ENCODE peak calls at places on chromosomes 4 and X, in seven cellular contexts. P is endothelial cell of umbilical vein, R is astrocyte of the spinal cord, M is AG04450, L is ascending aorta, E is tibial artery, Q is transverse colon. T is an unnamed sample.

GRCh38 chr4:140756292-140757219 is at the start of gene TBC1D9:
- DNase-seq in P (peak), R (peak), M (no peak), L (peak), E (peak), Q (peak), T (peak)

GRCh38 chr4:169795585-169795984 is 37.8 kb upstream of the HPF1 start:
- DNase-seq in P (no peak), R (peak), M (no peak), L (no peak), E (no peak), Q (no peak), T (no peak)

GRCh38 chr4:46844325-46844917 is 64.6 kb downstream of the COX7B2 start:
- DNase-seq in P (peak), R (peak), M (peak), L (no peak), E (peak), Q (peak), T (peak)

GRCh38 chrX:100980608-100981497 is 11.3 kb downstream of the ARL13A start:
- DNase-seq in P (peak), R (peak), M (no peak), L (peak), E (peak), Q (no peak), T (no peak)

GRCh38 chrX:11016728-11017127 is 94.4 kb upstream of the HCCS start:
- DNase-seq in P (no peak), R (no peak), M (no peak), L (no peak), E (no peak), Q (no peak), T (no peak)

GRCh38 chr4:175412744-175413143 is 399.3 kb downstream of the GPM6A start:
- DNase-seq in P (no peak), R (peak), M (no peak), L (no peak), E (no peak), Q (no peak), T (peak)

GRCh38 chr4:117623321-117623720 is 411.0 kb upstream of the NDST3 start:
- DNase-seq in P (no peak), R (no peak), M (no peak), L (no peak), E (no peak), Q (no peak), T (no peak)

GRCh38 chr4:38857354-38858096 is 908 bp upstream of the TLR6 start:
- DNase-seq in P (peak), R (peak), M (peak), L (peak), E (peak), Q (peak), T (peak)

GRCh38 chr4:84596826-84597225 is 13.9 kb downstream of the CDS1 start:
- DNase-seq in P (no peak), R (no peak), M (no peak), L (no peak), E (no peak), Q (no peak), T (no peak)

GRCh38 chrX:38151426-38151825 is 69.2 kb downstream of the SRPX start:
- DNase-seq in P (no peak), R (peak), M (no peak), L (no peak), E (no peak), Q (no peak), T (peak)

GRCh38 chrX:150831863-150832262 is 66.6 kb downstream of the CD99L2 start:
- DNase-seq in P (no peak), R (no peak), M (no peak), L (no peak), E (no peak), Q (no peak), T (no peak)

GRCh38 chr4:6887591-6888371 is 21.8 kb upstream of the TBC1D14 start:
- DNase-seq in P (no peak), R (no peak), M (no peak), L (peak), E (no peak), Q (peak), T (no peak)

GRCh38 chrX:119398974-119399771 is at the start of gene SLC25A43:
- DNase-seq in P (peak), R (no peak), M (no peak), L (no peak), E (peak), Q (peak), T (no peak)

GRCh38 chr4:86296865-86297264 is 63.0 kb downstream of the MAPK10 start:
- DNase-seq in P (no peak), R (no peak), M (no peak), L (no peak), E (no peak), Q (no peak), T (no peak)

GRCh38 chr4:56410247-56410646 is 23.0 kb upstream of the AASDH start:
- DNase-seq in P (peak), R (peak), M (peak), L (peak), E (peak), Q (peak), T (peak)

GRCh38 chr4:48047421-48047844 is 30.9 kb downstream of the NIPAL1 start:
- DNase-seq in P (no peak), R (no peak), M (no peak), L (no peak), E (no peak), Q (peak), T (no peak)

GRCh38 chr4:87511500-87511899 is 17.7 kb downstream of the SPARCL1 start:
- DNase-seq in P (no peak), R (no peak), M (no peak), L (no peak), E (no peak), Q (no peak), T (no peak)

GRCh38 chr4:128068927-128069326 is 7.8 kb downstream of the LARP1B start:
- DNase-seq in P (peak), R (peak), M (no peak), L (no peak), E (no peak), Q (no peak), T (no peak)

GRCh38 chrX:120725874-120726273 is 96.0 kb upstream of the C1GALT1C1 start:
- DNase-seq in P (no peak), R (no peak), M (no peak), L (no peak), E (no peak), Q (no peak), T (no peak)

GRCh38 chr4:189206953-189207352 is 733.7 kb upstream of the FRG1 start:
- DNase-seq in P (no peak), R (no peak), M (no peak), L (no peak), E (no peak), Q (no peak), T (no peak)

GRCh38 chr4:6916069-6916586 is 6.5 kb downstream of the TBC1D14 start:
- DNase-seq in P (no peak), R (no peak), M (no peak), L (no peak), E (no peak), Q (peak), T (no peak)

GRCh38 chrX:24231780-24232179 is 82.1 kb downstream of the SUPT20HL2 start:
- DNase-seq in P (no peak), R (no peak), M (no peak), L (no peak), E (no peak), Q (no peak), T (no peak)

GRCh38 chrX:18873189-18873791 is 110.6 kb downstream of the PHKA2 start:
- DNase-seq in P (peak), R (peak), M (no peak), L (peak), E (peak), Q (no peak), T (peak)

GRCh38 chrX:11704725-11705495 is 39.2 kb upstream of the ARHGAP6 start:
- DNase-seq in P (no peak), R (peak), M (no peak), L (no peak), E (no peak), Q (no peak), T (no peak)

GRCh38 chr4:123587983-123588494 is 191.4 kb downstream of the SPRY1 start:
- DNase-seq in P (peak), R (peak), M (peak), L (peak), E (peak), Q (peak), T (peak)

GRCh38 chrX:72238721-72239475 is at the start of gene ERCC6L:
- DNase-seq in P (peak), R (peak), M (peak), L (peak), E (peak), Q (peak), T (peak)

GRCh38 chr4:71765349-71765748 is 18.5 kb downstream of the GC start:
- DNase-seq in P (no peak), R (peak), M (no peak), L (no peak), E (no peak), Q (no peak), T (peak)

GRCh38 chr4:163372035-163372434 is 28.3 kb downstream of the NPY5R start:
- DNase-seq in P (no peak), R (no peak), M (no peak), L (no peak), E (no peak), Q (no peak), T (no peak)

GRCh38 chr4:58406762-58407161 is 1296.6 kb upstream of the IGFBP7 start:
- DNase-seq in P (no peak), R (no peak), M (no peak), L (no peak), E (no peak), Q (no peak), T (no peak)

GRCh38 chr4:77025643-77026321 is 50.0 kb downstream of the CCNI start:
- DNase-seq in P (no peak), R (no peak), M (no peak), L (no peak), E (no peak), Q (no peak), T (no peak)

GRCh38 chrX:39398973-39399268 is 597.7 kb downstream of the MID1IP1 start:
- DNase-seq in P (peak), R (no peak), M (no peak), L (no peak), E (no peak), Q (no peak), T (no peak)

GRCh38 chr4:76256968-76257367 is 5.4 kb downstream of the FAM47E start:
- DNase-seq in P (no peak), R (no peak), M (no peak), L (no peak), E (no peak), Q (no peak), T (no peak)

GRCh38 chr4:36024901-36025610 is 219.3 kb downstream of the ARAP2 start:
- DNase-seq in P (no peak), R (no peak), M (no peak), L (no peak), E (no peak), Q (no peak), T (no peak)

GRCh38 chr4:41610474-41610873 is 72.5 kb downstream of the LIMCH1 start:
- DNase-seq in P (no peak), R (no peak), M (no peak), L (no peak), E (no peak), Q (no peak), T (no peak)

GRCh38 chr4:71944956-71945355 is 86.8 kb upstream of the NPFFR2 start:
- DNase-seq in P (peak), R (peak), M (no peak), L (no peak), E (no peak), Q (no peak), T (no peak)

GRCh38 chr4:110184124-110184790 is 14.2 kb downstream of the ELOVL6 start:
- DNase-seq in P (peak), R (peak), M (no peak), L (no peak), E (no peak), Q (no peak), T (no peak)

GRCh38 chr4:185304944-185305690 is 90.6 kb downstream of the LRP2BP start:
- DNase-seq in P (peak), R (peak), M (no peak), L (no peak), E (no peak), Q (peak), T (no peak)

DNA sequence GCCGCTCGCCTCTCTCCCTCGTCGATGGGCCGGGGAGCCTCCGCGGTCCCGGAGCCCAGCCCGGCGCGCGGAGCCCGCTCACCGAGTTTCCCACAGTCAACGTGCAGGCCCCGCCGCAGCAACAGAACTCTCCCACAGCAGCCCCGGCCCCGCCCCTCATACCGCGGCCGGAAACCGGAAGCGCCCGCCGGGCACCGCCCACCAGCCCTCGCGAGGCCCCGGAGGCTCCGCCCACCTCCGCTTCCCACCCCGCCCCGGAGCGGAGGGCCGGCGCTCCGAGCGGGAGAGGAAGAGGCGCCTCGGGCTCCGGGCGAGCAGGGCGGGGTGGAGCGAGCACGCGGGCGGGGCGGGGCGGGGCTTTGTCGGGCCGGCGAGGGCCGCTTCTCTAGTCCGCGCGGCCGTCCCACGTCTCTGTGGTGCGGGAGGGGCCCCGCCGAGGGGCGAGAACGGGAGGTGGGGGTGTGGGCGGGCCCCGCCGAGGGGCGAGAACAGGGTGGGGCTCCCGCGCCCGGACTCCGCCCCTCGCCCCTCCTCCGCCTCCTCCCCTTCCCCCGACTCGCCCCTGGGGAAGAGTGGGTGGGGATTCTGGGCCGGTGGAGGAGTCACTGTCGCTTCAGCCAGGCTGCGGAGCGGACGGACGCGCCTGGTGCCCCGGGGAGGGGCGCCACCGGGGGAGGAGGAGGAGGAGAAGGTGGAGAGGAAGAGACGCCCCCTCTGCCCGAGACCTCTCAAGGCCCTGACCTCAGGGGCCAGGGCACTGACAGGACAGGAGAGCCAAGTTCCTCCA is at the start of the genes ABCD1 and BCAP31:
- DNase-seq in P (peak), R (peak), M (peak), L (peak), E (peak), Q (peak), T (peak)
- H3K4me3 ChIP-seq in P (peak), R (peak), M (peak), L (peak), E (peak), Q (peak), T (peak)

DNA sequence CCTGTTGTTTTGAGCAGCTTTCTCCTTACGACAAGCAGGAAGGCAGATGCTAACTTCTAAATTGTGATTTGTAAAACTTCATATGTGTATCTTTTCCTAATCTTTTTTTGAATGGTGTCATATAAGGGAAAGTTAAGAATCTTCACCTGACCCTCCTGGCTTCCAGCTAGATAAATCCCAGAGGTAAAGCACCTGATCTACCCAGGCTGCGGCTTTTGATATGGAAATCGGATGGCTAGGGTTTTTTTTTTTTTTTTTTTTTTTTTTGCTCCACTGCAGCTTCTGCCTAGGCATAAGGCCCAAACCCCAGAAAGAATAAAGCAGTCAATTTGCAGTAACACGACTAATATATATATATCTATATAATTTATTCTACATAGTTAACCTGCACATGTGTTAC is 10.0 kb downstream of the MAB21L2 start:
- DNase-seq in P (no peak), R (no peak), M (no peak), L (no peak), E (no peak), Q (no peak), T (no peak)
- TF ChIP-seq CTCF in P (no peak), R (no peak), M (no peak), L (no peak), E (no peak), Q (no peak), T (no peak)

DNA sequence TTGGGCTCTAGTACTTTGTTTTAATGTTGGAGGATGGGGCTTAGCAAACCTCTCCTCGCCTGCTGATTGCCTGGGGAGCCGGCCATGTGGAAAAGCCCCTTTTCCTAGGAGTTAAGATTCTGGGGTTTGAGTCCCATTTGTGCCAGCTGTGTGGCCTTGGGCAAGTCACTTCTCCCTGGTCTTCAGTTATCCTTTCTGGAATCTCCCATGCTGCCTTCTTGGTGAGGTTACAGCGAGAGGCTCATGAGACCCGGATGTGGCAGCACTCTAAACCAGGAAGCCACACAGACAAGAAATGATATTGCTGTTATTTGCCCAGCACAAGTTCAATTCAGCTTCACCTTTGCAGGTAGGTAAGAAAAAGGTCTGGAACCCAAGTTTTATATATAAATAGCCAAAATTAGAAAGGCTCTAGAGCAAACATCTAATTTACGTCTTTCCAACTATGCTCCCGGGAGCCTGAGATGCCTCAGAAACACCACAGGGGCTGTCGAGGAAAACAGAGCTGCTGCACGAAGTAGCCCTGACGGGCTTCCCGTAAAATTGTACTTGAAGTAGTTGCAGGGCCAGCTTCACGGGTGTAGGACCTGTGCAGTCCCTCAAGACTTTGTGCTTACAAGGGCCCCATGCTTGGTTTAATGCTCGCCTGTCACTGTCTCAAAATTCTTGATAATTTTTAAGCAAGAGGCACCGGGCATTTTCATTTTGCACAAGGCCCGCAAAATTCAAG is 8.3 kb upstream of the SASH3 start:
- DNase-seq in P (no peak), R (no peak), M (no peak), L (no peak), E (no peak), Q (no peak), T (no peak)
- H3K4me3 ChIP-seq in P (no peak), R (no peak), M (no peak), L (no peak), E (no peak), Q (no peak), T (no peak)

DNA sequence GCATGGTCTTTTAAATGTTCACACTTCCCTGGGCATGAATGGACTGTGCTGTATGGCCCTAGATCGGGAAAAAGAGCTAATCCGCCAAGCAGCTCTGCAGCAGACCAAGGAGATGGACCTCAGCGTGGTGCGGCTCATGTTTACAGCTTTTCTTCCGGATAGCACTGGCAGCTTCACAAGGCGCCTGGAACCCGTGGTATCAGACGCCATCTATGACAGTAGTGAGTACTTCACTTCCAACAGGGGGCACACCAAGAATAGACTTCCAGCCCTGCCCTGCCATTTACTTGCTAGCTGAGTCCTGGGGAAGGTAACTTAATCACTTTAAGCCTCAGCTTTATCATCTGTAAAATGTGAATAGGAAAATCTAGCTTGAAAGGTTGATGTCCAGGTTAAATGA is 77.7 kb downstream of the NFKB1 start:
- DNase-seq in P (no peak), R (peak), M (no peak), L (no peak), E (no peak), Q (no peak), T (no peak)
- TF ChIP-seq CTCF in P (no peak), R (no peak), M (no peak), L (no peak), E (no peak), Q (no peak), T (no peak)

DNA sequence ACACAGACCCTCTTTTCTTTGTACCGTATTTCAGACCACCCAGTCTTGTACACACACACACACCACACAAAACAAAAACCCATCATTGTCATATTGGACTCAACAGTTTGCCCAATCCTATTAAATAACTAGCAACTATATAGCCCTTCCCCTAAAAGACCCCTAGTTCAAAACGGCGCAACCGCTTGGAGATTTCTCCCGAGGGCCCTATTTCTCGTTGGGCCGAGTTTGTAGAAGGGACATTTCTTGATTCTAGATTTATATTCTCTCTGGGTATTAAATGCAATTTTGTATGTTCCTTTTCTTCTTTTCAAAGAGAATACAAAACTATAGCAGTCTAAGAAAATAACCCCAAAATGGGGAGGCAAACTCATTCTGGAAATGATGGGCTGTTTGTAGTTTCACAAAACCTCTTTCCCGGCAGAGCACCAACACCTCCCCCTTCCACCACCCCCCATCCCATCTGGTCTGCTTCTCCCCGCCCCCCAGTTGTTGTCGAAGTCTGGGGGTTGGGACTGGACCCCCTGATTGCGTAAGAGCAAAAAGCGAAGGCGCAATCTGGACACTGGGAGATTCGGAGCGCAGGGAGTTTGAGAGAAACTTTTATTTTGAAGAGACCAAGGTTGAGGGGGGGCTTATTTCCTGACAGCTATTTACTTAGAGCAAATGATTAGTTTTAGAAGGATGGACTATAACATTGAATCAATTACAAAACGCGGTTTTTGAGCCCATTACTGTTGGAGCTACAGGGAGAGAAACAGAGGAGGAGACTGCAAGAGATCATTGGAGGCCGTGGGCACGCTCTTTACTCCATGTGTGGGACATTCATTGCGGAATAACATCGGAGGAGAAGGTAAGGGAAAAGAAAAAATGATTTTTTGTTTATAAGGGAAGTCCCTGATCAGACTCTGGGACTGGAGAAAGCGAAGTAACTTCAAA is at the start of gene PDGFRA:
- DNase-seq in P (no peak), R (peak), M (peak), L (peak), E (peak), Q (peak), T (peak)
- H3K4me3 ChIP-seq in P (no peak), R (peak), M (peak), L (peak), E (peak), Q (peak), T (peak)

GRCh38 chr4:151014521-151015457 is at the start of gene LRBA:
- DNase-seq in P (peak), R (peak), M (no peak), L (peak), E (peak), Q (peak), T (no peak)
- TF ChIP-seq CTCF in P (no peak), R (no peak), M (no peak), L (no peak), E (no peak), Q (no peak), T (no peak)

GRCh38 chr4:31995943-31996901 is 1276.1 kb downstream of the PCDH7 start:
- DNase-seq in P (no peak), R (no peak), M (no peak), L (no peak), E (no peak), Q (no peak), T (no peak)
- H3K4me3 ChIP-seq in P (no peak), R (no peak), M (no peak), L (no peak), E (peak), Q (no peak), T (no peak)

T was measured in AG09309.